ENCODE peak calls at places on chromosomes 4 and X, in ten cellular contexts. H is endothelial cell of umbilical vein, U is left lung, C is A673, S is cardiac muscle cell, Q is SJCRH30, J is astrocyte, X is thoracic aorta, T is mesendoderm, K is GM23248. Y is an unnamed sample.

GRCh38 chrX:103608305-103608963 is 671 bp downstream of the TCEAL3 start:
- DNase-seq in H (no peak), U (peak; percentile 59), C (no peak), S (no peak), Q (peak; percentile 11), J (no peak), X (no peak), T (no peak), K (peak; percentile 34), Y (no peak)

GRCh38 chrX:18173494-18174180 is 47.0 kb downstream of the BEND2 start:
- DNase-seq in H (no peak), U (no peak), C (no peak), S (no peak), Q (no peak), J (no peak), X (no peak), T (no peak), K (no peak), Y (peak; percentile 62)

GRCh38 chrX:14497184-14497666 is 32.1 kb upstream of the GLRA2 start:
- DNase-seq in H (no peak), U (no peak), C (no peak), S (no peak), Q (no peak), J (no peak), X (no peak), T (no peak), K (peak; percentile 31), Y (no peak)

GRCh38 chr4:26452565-26453531 is 37.4 kb downstream of the CCKAR start:
- DNase-seq in H (no peak), U (no peak), C (no peak), S (no peak), Q (peak; percentile 26), J (no peak), X (no peak), T (peak; percentile 17), K (no peak), Y (peak; percentile 39)

GRCh38 chr4:112517067-112517588 is 1.1 kb upstream of the NEUROG2 start:
- DNase-seq in H (no peak), U (no peak), C (no peak), S (no peak), Q (peak; percentile 48), J (no peak), X (no peak), T (peak; percentile 49), K (no peak), Y (no peak)

GRCh38 chr4:128544277-128544676 is 256.7 kb upstream of the PGRMC2 start:
- DNase-seq in H (no peak), U (no peak), C (no peak), S (no peak), Q (no peak), J (no peak), X (no peak), T (no peak), K (no peak), Y (no peak)

GRCh38 chr4:48254381-48255072 is 15.1 kb downstream of the TEC start:
- DNase-seq in H (no peak), U (no peak), C (peak; percentile 45), S (no peak), Q (no peak), J (peak; percentile 97), X (no peak), T (no peak), K (peak; percentile 22), Y (peak; percentile 68)

GRCh38 chrX:56314334-56314733 is 82.2 kb downstream of the KLF8 start:
- DNase-seq in H (no peak), U (no peak), C (no peak), S (no peak), Q (no peak), J (no peak), X (no peak), T (no peak), K (no peak), Y (no peak)

GRCh38 chr4:152064282-152064681 is 303.5 kb upstream of the GATB start:
- DNase-seq in H (no peak), U (no peak), C (no peak), S (no peak), Q (no peak), J (peak; percentile 24), X (no peak), T (no peak), K (peak; percentile 35), Y (no peak)

GRCh38 chr4:152065545-152065944 is 304.7 kb upstream of the GATB start:
- DNase-seq in H (no peak), U (no peak), C (no peak), S (no peak), Q (no peak), J (no peak), X (no peak), T (no peak), K (no peak), Y (no peak)

GRCh38 chr4:152064753-152065152 is 303.9 kb upstream of the GATB start:
- DNase-seq in H (no peak), U (no peak), C (no peak), S (peak; percentile 47), Q (no peak), J (peak; percentile 42), X (no peak), T (no peak), K (no peak), Y (no peak)

DNA sequence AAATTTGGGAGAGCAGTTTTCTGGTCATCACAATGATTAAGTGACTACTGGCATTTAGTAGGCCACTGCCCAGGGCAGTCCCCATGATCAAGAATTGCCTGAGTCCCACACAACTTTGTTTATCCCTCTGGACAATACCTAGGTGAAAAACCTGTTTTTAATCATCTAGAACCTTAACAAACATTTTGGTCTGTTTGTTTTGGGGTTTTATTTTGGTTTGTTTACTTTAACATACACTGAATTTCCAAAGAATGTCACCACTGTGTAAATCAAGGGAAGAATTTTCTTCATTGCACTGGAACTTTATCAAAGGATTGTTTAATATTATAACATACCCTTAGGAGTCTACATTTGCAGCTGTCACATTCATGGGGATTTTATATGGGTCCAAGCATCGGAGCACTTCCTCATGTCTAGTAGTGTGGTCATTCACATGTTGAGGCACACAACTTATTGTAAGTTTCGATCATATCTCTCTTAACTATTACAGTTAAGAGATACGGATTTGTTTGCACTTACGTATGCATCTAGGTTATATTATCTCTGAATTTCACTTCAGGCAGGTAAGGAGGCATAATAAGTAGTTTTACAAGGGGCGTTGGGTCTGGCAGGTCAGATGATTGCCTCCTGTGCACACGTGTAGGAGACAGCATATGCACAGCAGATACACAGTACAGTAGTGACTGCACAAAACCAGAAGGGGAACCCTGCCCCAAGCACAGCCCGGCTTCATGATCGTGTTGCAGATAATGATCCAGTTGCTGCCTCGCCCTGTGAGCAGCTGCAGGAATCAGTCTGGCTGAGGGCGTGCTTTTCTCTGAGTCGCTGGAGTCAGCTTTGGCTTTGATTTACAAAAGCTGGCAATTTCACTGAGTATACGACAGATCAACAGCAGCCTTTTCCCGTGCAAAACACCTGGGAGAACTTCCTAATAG is 302.8 kb upstream of the GATB start:
- DNase-seq in H (no peak), U (no peak), C (peak; percentile 10), S (no peak), Q (peak; percentile 76), J (peak; percentile 8), X (no peak), T (peak; percentile 47), K (peak; percentile 50), Y (peak; percentile 53)
- H3K27ac ChIP-seq in H (no peak overlapping the region), U (no peak overlapping the region), C (no peak overlapping the region), S (no peak overlapping the region), Q (no peak overlapping the region), J (no peak overlapping the region), X (no peak overlapping the region), T (no peak overlapping the region), K (no peak overlapping the region), Y (no peak overlapping the region)

DNA sequence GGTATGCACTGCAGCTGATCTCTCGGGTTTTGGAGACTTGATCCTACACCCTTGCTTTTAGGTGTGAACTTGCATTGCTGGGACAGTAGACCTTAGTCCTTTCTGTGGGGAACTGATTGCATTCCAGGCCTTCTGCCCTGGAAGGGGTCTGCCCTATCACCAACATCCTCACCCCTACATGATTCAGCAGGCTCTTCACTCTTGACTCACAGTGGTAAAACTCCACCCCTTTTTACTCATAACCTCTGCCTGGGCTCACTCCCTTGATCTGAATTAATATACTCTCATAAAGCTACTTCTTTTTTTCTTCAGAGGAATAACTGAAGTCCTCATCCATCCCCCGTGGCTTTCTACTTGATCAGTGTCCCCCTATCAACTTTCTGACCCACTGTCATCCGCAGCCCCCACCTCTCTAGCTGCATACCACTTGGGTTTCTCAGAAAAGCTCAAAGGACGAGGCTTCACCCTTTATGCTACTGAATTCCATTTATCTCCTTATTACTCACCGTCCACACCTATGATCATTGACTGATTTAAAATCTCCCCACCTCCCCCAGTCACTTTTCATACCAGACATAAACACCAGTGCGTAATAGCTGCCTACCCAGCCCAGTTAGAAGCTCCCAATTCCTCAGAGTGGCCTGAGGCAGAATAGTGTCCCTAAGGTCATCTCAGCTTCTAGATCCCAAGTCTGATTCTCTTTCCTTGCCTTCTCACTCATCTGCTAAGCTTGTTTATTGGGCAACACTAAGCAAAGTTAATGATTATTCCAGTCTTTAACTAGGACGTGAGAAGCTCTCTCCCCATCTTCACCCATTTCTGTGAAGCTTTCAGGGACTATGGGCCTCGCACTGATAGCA is 6.9 kb upstream of the DDX60L start:
- DNase-seq in H (no peak), U (no peak), C (no peak), S (no peak), Q (no peak), J (peak; percentile 78), X (no peak), T (peak; percentile 53), K (peak; percentile 84), Y (no peak)
- H3K4me1 ChIP-seq in H (peaks cover 2% of the 10 kb centered on the region), U (no peaks in the 10 kb centered on the region), C (no peaks in the 10 kb centered on the region), S (peaks cover 41% of the 10 kb centered on the region), Q (peaks cover 20% of the 10 kb centered on the region), J (peaks cover 28% of the 10 kb centered on the region), X (no peaks in the 10 kb centered on the region), T (no peaks in the 10 kb centered on the region), K (peaks cover 59% of the 10 kb centered on the region), Y (no peaks in the 10 kb centered on the region)

GRCh38 chr4:984336-985054 is 2.3 kb upstream of the IDUA start:
- DNase-seq in H (no peak), U (peak; percentile 2), C (no peak), S (no peak), Q (no peak), J (no peak), X (no peak), T (no peak), K (no peak), Y (no peak)

GRCh38 chr4:985123-985830 is 1.6 kb upstream of the IDUA start:
- DNase-seq in H (peak; percentile 24), U (peak; percentile 96), C (no peak), S (peak; percentile 69), Q (peak; percentile 26), J (no peak), X (no peak), T (peak; percentile 71), K (peak; percentile 77), Y (peak; percentile 92)

GRCh38 chr4:986949-987688 is at the start of gene IDUA:
- DNase-seq in H (peak; percentile 75), U (peak; percentile 97), C (peak; percentile 79), S (peak; percentile 93), Q (peak; percentile 87), J (peak; percentile 45), X (no peak), T (peak; percentile 60), K (peak; percentile 90), Y (peak; percentile 82)

GRCh38 chr4:987689-988513 is 1.1 kb downstream of the IDUA start:
- DNase-seq in H (no peak), U (peak; percentile 82), C (no peak), S (no peak), Q (no peak), J (no peak), X (no peak), T (no peak), K (no peak), Y (peak; percentile 55)

GRCh38 chr4:986428-986948 is 356 bp upstream of the IDUA start:
- DNase-seq in H (no peak), U (no peak), C (no peak), S (no peak), Q (no peak), J (no peak), X (no peak), T (no peak), K (no peak), Y (no peak)
- H3K27ac ChIP-seq in H (peak overlapping the region; percentile 25), U (peak overlapping the region; percentile 4), C (peak overlapping the region; percentile 59), S (peak overlapping the region; percentile 44), Q (no peak overlapping the region), J (peak overlapping the region; percentile 31), X (no peak overlapping the region), T (no peak overlapping the region), K (peak overlapping the region; percentile 42), Y (no peak overlapping the region)

DNA sequence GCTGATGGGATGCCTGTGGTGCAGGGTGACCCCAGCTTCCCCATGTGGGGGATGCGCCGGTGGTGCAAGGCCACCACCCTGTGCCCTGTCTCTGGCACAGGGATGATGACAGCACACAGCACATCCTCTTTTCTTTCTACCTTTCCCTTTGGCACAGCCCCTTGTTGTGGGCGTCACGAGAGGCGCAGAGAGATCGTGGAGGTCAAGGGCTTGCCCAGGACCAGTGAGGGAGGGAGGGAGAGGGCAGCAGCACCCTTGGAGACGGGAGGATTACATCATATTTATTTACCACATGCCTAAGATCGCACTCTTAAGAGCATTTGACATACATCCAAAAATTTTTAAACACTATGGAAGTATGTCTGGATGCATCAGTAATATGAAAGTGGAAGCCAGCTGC is 12.6 kb downstream of the WFS1 start:
- DNase-seq in H (no peak), U (peak; percentile 62), C (no peak), S (no peak), Q (no peak), J (peak; percentile 16), X (no peak), T (no peak), K (peak; percentile 24), Y (no peak)
- H3K4me1 ChIP-seq in H (peaks cover 22% of the 10 kb centered on the region), U (peaks cover 12% of the 10 kb centered on the region), C (no peaks in the 10 kb centered on the region), S (no peaks in the 10 kb centered on the region), Q (no peaks in the 10 kb centered on the region), J (peaks cover 14% of the 10 kb centered on the region), X (peaks cover 19% of the 10 kb centered on the region), T (no peaks in the 10 kb centered on the region), K (no peaks in the 10 kb centered on the region), Y (peaks cover 21% of the 10 kb centered on the region)